ENCODE peak calls at places on chromosomes 7 and 10, in six cellular contexts. B, S, A, H, X and R are unnamed samples.

GRCh38 chr10:100927266-100927665 is 14.5 kb downstream of the SLF2 start:
- DNase-seq in B (no peak), S (no peak), A (no peak), H (no peak), X (no peak), R (no peak)

GRCh38 chr7:154928136-154929005 is 74.6 kb downstream of the PAXIP1 start:
- DNase-seq in B (no peak), S (no peak), A (peak; percentile 95), H (peak; percentile 40), X (no peak), R (no peak)

GRCh38 chr10:335151-335800 is 200.0 kb downstream of the ZMYND11 start:
- DNase-seq in B (no peak), S (no peak), A (no peak), H (no peak), X (no peak), R (no peak)

GRCh38 chr10:62744136-62744535 is 60.4 kb upstream of the ADO start:
- DNase-seq in B (no peak), S (no peak), A (no peak), H (no peak), X (no peak), R (no peak)

GRCh38 chr7:44757311-44757710 is 8.7 kb downstream of the ZMIZ2 start:
- DNase-seq in B (no peak), S (no peak), A (no peak), H (no peak), X (no peak), R (no peak)

GRCh38 chr10:88975377-88975720 is 15.2 kb upstream of the FAS start:
- DNase-seq in B (no peak), S (no peak), A (no peak), H (no peak), X (no peak), R (no peak)

GRCh38 chr10:4460267-4460666 is 365.7 kb upstream of the AKR1E2 start:
- DNase-seq in B (no peak), S (no peak), A (no peak), H (no peak), X (no peak), R (no peak)

GRCh38 chr10:25048463-25048862 is 32.1 kb downstream of the THNSL1 start:
- DNase-seq in B (no peak), S (no peak), A (no peak), H (peak; percentile 42), X (no peak), R (no peak)

GRCh38 chr10:117226813-117227451 is 14.0 kb upstream of the SLC18A2 start:
- DNase-seq in B (no peak), S (no peak), A (peak; percentile 31), H (peak; percentile 25), X (no peak), R (no peak)

GRCh38 chr7:99155207-99155606 is 11.3 kb upstream of the SMURF1 start:
- DNase-seq in B (no peak), S (no peak), A (no peak), H (no peak), X (peak; percentile 14), R (no peak)

GRCh38 chr10:71268247-71268691 is 50.8 kb upstream of the SLC29A3 start:
- DNase-seq in B (no peak), S (no peak), A (peak; percentile 10), H (no peak), X (no peak), R (no peak)

GRCh38 chr7:121329460-121330052 is 756 bp downstream of the WNT16 start:
- DNase-seq in B (no peak), S (no peak), A (no peak), H (peak; percentile 40), X (no peak), R (no peak)

GRCh38 chr10:86046845-86047460 is 319.6 kb downstream of the GRID1 start:
- DNase-seq in B (no peak), S (peak; percentile 20), A (no peak), H (no peak), X (no peak), R (peak; percentile 6)

GRCh38 chr7:30162622-30163124 is 27.9 kb downstream of the MTURN start:
- DNase-seq in B (no peak), S (no peak), A (peak; percentile 84), H (no peak), X (no peak), R (no peak)
- TF ChIP-seq POLR2AphosphoS5 in B (no peak), S (no peak), A (no peak), H (no peak), X (no peak), R (no peak)

GRCh38 chr7:104985259-104985617 is 28.8 kb upstream of the KMT2E start:
- DNase-seq in B (no peak), S (no peak), A (no peak), H (no peak), X (no peak), R (no peak)

GRCh38 chr7:104982773-104983619 is 31.0 kb upstream of the KMT2E start:
- DNase-seq in B (no peak), S (no peak), A (no peak), H (no peak), X (no peak), R (no peak)

GRCh38 chr7:104982308-104982755 is 31.7 kb upstream of the KMT2E start:
- DNase-seq in B (no peak), S (no peak), A (no peak), H (no peak), X (no peak), R (no peak)

GRCh38 chr7:104984591-104985258 is 29.3 kb upstream of the KMT2E start:
- DNase-seq in B (no peak), S (no peak), A (no peak), H (no peak), X (no peak), R (no peak)

DNA sequence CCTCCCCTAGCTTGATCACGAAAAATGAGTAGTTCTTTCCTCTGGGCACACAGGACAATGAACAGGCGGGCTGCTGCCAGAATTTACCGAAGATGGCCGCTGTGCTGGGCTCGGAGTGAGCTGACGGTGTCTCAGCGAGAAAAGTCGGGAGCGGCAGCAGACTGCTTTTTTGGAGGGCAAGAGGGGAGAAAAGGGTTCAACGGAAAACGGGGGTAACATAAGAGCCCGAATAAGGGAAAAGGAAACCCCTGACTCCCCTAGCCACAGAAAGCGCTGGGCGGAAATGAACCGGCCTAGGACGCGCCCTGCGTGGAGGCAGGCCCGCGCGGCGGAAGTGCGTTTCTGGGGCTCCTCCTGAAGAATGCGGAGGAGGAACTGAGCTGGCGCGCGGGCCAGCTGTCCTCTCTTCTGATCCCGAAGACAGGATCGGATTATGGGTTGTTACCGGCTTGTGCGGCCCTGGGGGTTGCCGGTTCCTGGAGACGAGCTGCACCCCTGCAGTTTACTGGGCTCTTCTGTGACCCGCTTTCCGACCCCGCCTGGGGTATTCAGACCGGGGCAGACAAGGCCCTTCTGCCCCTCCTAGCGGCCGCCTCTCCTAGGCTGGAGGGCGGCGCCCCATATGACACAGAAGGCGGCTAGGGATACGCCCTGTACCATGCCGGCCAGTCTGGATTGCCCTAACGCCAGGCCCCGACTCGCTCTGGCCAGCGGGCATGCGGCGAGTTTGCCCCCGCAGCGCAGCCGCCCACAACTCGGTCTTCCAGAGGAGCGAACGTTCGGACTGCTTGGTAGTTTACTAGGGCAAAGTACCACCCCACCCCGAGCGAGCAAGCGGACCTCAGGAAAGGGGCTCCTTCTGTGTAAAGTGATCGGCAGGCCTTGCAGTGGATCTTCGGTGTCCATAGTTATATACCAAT is 30.1 kb upstream of the KMT2E start:
- DNase-seq in B (peak; percentile 58), S (peak; percentile 94), A (peak; percentile 81), H (peak; percentile 91), X (peak; percentile 96), R (peak; percentile 94)
- TF ChIP-seq EP300 in B (peak; percentile 63), S (no peak), A (no peak), H (no peak), X (no peak), R (no peak)

DNA sequence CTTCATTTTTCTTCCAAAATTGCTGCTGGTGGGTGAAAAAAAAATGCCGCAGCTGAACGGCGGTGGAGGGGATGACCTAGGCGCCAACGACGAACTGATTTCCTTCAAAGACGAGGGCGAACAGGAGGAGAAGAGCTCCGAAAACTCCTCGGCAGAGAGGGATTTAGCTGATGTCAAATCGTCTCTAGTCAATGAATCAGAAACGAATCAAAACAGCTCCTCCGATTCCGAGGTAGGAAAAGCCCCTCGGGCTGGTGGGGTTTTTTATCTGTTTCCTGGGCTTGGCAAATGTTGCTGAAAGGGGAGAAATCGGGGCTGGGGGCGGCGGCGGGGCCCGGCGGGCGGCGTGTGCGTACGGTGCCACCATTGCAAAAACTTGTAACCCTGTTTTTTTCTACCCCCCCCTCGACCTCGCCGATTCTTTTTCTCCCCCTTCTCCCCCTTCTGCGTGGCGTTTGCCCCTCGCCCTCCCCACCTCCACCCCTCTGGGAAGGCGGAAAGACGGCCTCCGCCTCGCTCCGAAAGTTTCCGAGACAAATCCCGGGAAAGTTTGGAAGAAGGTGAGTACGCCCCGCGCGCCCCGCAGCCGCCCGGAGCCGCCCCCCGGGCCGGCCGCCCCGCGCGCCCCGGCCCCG is 784 bp downstream of the TCF7L2 start:
- DNase-seq in B (no peak), S (no peak), A (no peak), H (peak; percentile 24), X (no peak), R (peak; percentile 74)
- TF ChIP-seq POLR2AphosphoS5 in B (no peak), S (no peak), A (no peak), H (no peak), X (no peak), R (no peak)

DNA sequence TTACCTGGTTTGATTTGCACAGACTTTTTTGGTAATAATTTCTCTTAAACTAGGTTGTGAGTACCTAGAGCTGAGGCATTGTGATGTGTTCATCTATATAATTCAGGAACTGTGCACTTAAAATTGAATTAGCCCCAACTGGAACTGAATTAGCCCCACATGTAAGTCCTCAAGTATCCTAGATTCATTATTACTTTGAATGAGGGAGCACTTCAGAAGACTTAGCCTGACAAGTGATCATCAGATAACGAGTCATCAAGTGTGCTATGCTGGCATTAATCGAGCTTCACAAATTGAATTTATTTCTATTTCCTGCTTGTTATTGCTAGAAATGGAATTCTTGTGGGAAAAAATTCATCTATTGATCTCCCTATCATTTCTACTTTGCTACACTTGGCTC is 323.4 kb upstream of the SEMA3D start:
- DNase-seq in B (no peak), S (no peak), A (no peak), H (no peak), X (no peak), R (no peak)
- TF ChIP-seq EP300 in B (no peak), S (no peak), A (no peak), H (no peak), X (no peak), R (no peak)

GRCh38 chr7:102836206-102836938 is 76.4 kb upstream of the LRRC17 start:
- DNase-seq in B (no peak), S (no peak), A (no peak), H (no peak), X (no peak), R (no peak)
- TF ChIP-seq POLR2AphosphoS5 in B (no peak), S (no peak), A (no peak), H (no peak), X (no peak), R (no peak)

GRCh38 chr10:129199826-129200225 is 267.2 kb upstream of the MGMT start:
- DNase-seq in B (no peak), S (no peak), A (no peak), H (no peak), X (peak; percentile 85), R (no peak)
- TF ChIP-seq EP300 in B (no peak), S (no peak), A (no peak), H (no peak), X (no peak), R (no peak)

GRCh38 chr7:24885305-24885704 is 94.7 kb downstream of the OSBPL3 start:
- DNase-seq in B (no peak), S (no peak), A (no peak), H (no peak), X (no peak), R (no peak)
- TF ChIP-seq POLR2AphosphoS5 in B (no peak), S (no peak), A (no peak), H (no peak), X (no peak), R (no peak)